ENCODE peak calls at places on chromosomes 11 and 22, in four cellular contexts. Q is mesenchymal stem cell; S is naive thymus-derived CD8-positive, alpha-beta T cell; G is AG09309. H is an unnamed sample.

GRCh38 chr22:49006207-49007012 is 821.3 kb downstream of the BRD1 start:
- DNase-seq in Q (no peak), G (no peak), S (no peak), H (no peak)

GRCh38 chr11:75077316-75077715 is 19.4 kb downstream of the OR2AT4 start:
- DNase-seq in S (no peak), G (no peak), Q (no peak), H (no peak)

GRCh38 chr11:94297967-94298576 is 6.3 kb upstream of the IZUMO1R start:
- DNase-seq in S (no peak), G (no peak), Q (no peak), H (no peak)

GRCh38 chr11:82720267-82720666 is 13.4 kb downstream of the FAM181B start:
- DNase-seq in Q (no peak), S (no peak), G (no peak), H (peak; percentile 6)

GRCh38 chr22:30733081-30733680 is 38.5 kb downstream of the OSBP2 start:
- DNase-seq in S (no peak), Q (no peak), G (no peak), H (peak; percentile 72)

GRCh38 chr11:125207866-125208425 is 43.4 kb downstream of the PKNOX2 start:
- DNase-seq in S (no peak), Q (no peak), G (no peak), H (no peak)

GRCh38 chr11:111307472-111308108 is 9.2 kb downstream of the POU2AF3 start:
- DNase-seq in G (no peak), S (no peak), Q (no peak), H (no peak)

GRCh38 chr22:17380711-17381087 is 11.4 kb downstream of the CECR2 start:
- DNase-seq in S (no peak), Q (no peak), G (no peak), H (no peak)

GRCh38 chr22:49869855-49870712 is 16.4 kb downstream of the ZBED4 start:
- DNase-seq in Q (no peak), G (no peak), S (no peak), H (no peak)